ENCODE peak calls at places on chromosomes 11 and 22, in ten cellular contexts. R is AG10803; G is AG08396; F is activated CD8-positive, alpha-beta memory T cell treated with anti-CD3 and anti-CD28 coated beads for 24 hours; K is NCI-H2081; O is GM06990; C is Calu3; Y is iPS DF 19.7; W is NCI-H1930; X is GM12892. U is an unnamed sample.

GRCh38 chr22:22750335-22751042 is 106.1 kb downstream of the GGTLC2 start:
- DNase-seq in R (no peak), G (no peak), F (peak), K (no peak), O (no peak), C (no peak), Y (no peak), W (no peak), X (no peak), U (peak)

GRCh38 chr11:2553886-2554285 is 109.1 kb downstream of the KCNQ1 start:
- DNase-seq in R (no peak), G (no peak), F (no peak), K (no peak), O (no peak), C (no peak), Y (no peak), W (no peak), X (no peak), U (no peak)

GRCh38 chr11:12092714-12093113 is 17.7 kb upstream of the MICAL2 start:
- DNase-seq in R (no peak), G (no peak), F (no peak), K (no peak), O (no peak), C (no peak), Y (no peak), W (no peak), X (no peak), U (no peak)

GRCh38 chr11:97079244-97079643 is 689.4 kb downstream of the JRKL start:
- DNase-seq in R (no peak), G (no peak), F (no peak), K (no peak), O (no peak), C (no peak), Y (no peak), W (no peak), X (no peak), U (no peak)

GRCh38 chr22:41862160-41862529 is 29.2 kb downstream of the SREBF2 start:
- DNase-seq in R (no peak), G (no peak), F (no peak), K (no peak), O (peak), C (no peak), Y (no peak), W (no peak), X (peak), U (no peak)

GRCh38 chr11:43922295-43922648 is 20.2 kb upstream of the C11orf96 start:
- DNase-seq in R (no peak), G (no peak), F (no peak), K (no peak), O (no peak), C (no peak), Y (no peak), W (no peak), X (no peak), U (no peak)

GRCh38 chr22:34102633-34103032 is 182.4 kb upstream of the LARGE1 start:
- DNase-seq in R (no peak), G (no peak), F (no peak), K (no peak), O (no peak), C (no peak), Y (no peak), W (no peak), X (no peak), U (no peak)

GRCh38 chr11:75874942-75875341 is 59.9 kb downstream of the UVRAG start:
- DNase-seq in R (no peak), G (no peak), F (no peak), K (no peak), O (no peak), C (no peak), Y (no peak), W (no peak), X (no peak), U (no peak)

GRCh38 chr22:22787805-22788459 is 99.7 kb upstream of the IGLL5 start:
- DNase-seq in R (peak), G (peak), F (peak), K (peak), O (no peak), C (peak), Y (peak), W (no peak), X (peak), U (no peak)

GRCh38 chr11:12556155-12556554 is 118.1 kb upstream of the TEAD1 start:
- DNase-seq in R (peak), G (no peak), F (no peak), K (no peak), O (no peak), C (no peak), Y (no peak), W (no peak), X (no peak), U (no peak)

GRCh38 chr11:66637557-66638176 is 836 bp upstream of the RBM4 start:
- DNase-seq in R (no peak), G (no peak), F (no peak), K (no peak), O (no peak), C (no peak), Y (no peak), W (no peak), X (no peak), U (no peak)

GRCh38 chr11:46216765-46217089 is 60.7 kb upstream of the CREB3L1 start:
- DNase-seq in R (no peak), G (no peak), F (no peak), K (no peak), O (no peak), C (no peak), Y (no peak), W (no peak), X (no peak), U (no peak)

GRCh38 chr11:70670684-70671034 is 272.3 kb downstream of the CTTN start:
- DNase-seq in R (no peak), G (no peak), F (no peak), K (no peak), O (no peak), C (no peak), Y (no peak), W (no peak), X (no peak), U (no peak)

U was measured in vagina.